ENCODE peak calls at places on chromosome 5, in six cellular contexts. R is DND-41, K is tibial nerve, L is heart right ventricle, S is tibial artery, W is K562. D is an unnamed sample.

GRCh38 chr5:9456435-9457042 is 89.3 kb downstream of the SEMA5A start:
- DNase-seq in R (no peak), K (peak; percentile 33), L (no peak), S (no peak), W (no peak), D (no peak)

GRCh38 chr5:3032513-3032912 is 281.0 kb upstream of the IRX2 start:
- DNase-seq in R (no peak), K (no peak), L (no peak), S (no peak), W (no peak), D (no peak)

GRCh38 chr5:149731617-149732400 is 1.7 kb downstream of the PPARGC1B start:
- DNase-seq in R (peak; percentile 88), K (peak; percentile 72), L (peak; percentile 86), S (peak; percentile 90), W (peak; percentile 77), D (peak; percentile 89)

GRCh38 chr5:1858436-1858835 is 24.3 kb downstream of the IRX4 start:
- DNase-seq in R (no peak), K (no peak), L (no peak), S (no peak), W (no peak), D (no peak)

GRCh38 chr5:14574891-14575496 is 6.6 kb upstream of the OTULINL start:
- DNase-seq in R (no peak), K (peak; percentile 62), L (peak; percentile 23), S (peak; percentile 67), W (no peak), D (no peak)

GRCh38 chr5:164959761-164960160 is 1454.3 kb downstream of the MAT2B start:
- DNase-seq in R (no peak), K (no peak), L (no peak), S (no peak), W (no peak), D (no peak)

GRCh38 chr5:1642221-1642620 is 118.5 kb upstream of the LPCAT1 start:
- DNase-seq in R (no peak), K (no peak), L (no peak), S (no peak), W (no peak), D (no peak)

GRCh38 chr5:111777382-111777781 is 20.4 kb upstream of the NREP start:
- DNase-seq in R (no peak), K (no peak), L (no peak), S (no peak), W (no peak), D (no peak)

GRCh38 chr5:36200513-36200912 is 41.2 kb downstream of the NADK2 start:
- DNase-seq in R (no peak), K (no peak), L (no peak), S (no peak), W (no peak), D (no peak)

DNA sequence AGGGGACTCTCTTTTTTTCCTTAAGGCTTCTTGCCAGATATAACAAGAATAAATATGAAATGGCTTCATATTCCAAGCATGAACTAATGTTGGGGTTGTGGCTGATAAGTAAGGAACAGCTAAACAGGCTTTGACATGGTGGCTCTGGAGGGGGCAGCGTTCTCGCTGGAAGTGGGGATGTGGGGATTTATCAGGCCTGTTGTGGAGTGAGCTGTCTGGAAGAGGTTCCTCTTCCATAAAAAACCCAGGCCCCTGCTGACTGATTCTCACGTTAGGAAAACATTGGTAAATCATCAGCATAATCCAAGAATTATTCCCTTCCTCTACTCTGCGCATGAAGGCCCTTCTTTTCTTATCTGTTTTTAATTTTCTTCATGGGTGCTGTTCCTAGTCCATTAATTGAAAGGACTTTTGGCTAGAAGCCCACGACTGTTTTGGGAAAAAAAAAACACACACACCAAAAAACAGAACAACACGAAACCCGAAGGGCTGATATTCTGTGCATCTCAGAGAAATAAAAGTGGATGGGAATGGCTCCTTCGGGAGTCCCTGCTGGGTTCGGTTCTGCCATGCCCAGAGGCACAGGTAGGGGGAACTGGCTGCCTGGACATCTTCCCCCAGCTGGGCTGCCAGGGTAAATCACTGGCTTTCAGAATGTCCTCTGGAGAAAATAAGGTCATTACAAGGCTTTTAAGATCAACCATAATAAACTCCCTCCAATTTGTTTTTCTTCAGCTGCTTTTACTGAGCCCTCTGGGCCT is 297.0 kb downstream of the SLIT3 start:
- DNase-seq in R (no peak), K (no peak), L (no peak), S (no peak), W (no peak), D (no peak)
- H3K27me3 ChIP-seq in R (peaks cover 12% of the 10 kb centered on the region), K (no peaks in the 10 kb centered on the region), L (no peaks in the 10 kb centered on the region), S (no peaks in the 10 kb centered on the region), W (no peaks in the 10 kb centered on the region), D (no peaks in the 10 kb centered on the region)

DNA sequence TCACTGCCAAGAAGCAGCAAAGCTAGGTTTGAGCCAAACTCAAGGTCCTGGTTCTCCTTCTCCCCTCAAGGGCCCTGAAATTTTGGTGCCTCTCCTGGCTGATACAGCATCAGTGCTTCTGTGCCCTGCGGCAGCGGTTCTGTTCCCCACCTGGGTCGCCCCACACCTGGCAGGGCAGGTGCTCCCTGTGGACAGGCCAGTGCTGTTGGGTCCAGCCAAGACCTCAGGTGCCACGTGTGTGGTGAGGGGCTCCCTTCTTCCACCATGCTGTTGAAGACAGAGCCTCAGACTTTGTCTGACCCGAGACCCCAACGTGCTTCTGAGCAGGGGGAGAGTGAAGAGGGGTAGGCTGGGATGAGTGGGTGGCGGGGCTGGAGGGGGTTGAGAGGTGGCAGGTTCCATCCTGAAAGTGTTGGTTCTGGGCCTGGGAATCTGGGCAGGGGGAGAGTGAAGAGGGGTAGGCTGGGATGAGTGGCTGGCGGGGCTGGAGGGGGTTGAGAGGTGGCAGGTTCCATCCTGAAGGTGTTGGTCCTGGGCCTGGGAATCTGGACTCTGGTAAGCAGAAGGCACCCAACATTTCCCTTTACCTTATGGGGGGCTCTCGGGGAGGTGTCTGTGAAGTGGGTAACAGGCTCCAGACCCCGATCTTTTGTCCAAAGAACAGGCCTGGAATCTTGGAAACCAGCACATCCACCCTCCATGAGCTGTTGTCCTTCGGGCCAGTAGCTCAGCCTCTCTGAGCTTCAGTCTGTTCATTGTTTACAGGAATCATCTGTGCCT is 2.3 kb downstream of the PLEKHG4B start:
- DNase-seq in R (no peak), K (no peak), L (no peak), S (no peak), W (no peak), D (no peak)
- H3K27me3 ChIP-seq in R (peaks cover 3% of the 10 kb centered on the region), K (no peaks in the 10 kb centered on the region), L (peaks cover 84% of the 10 kb centered on the region), S (peaks cover 57% of the 10 kb centered on the region), W (peaks cover 26% of the 10 kb centered on the region), D (no peaks in the 10 kb centered on the region)

GRCh38 chr5:127332250-127332649 is 41.7 kb downstream of the MEGF10 start:
- DNase-seq in R (no peak), K (no peak), L (no peak), S (no peak), W (no peak), D (no peak)
- H3K27me3 ChIP-seq in R (peaks cover 24% of the 10 kb centered on the region), K (no peaks in the 10 kb centered on the region), L (peaks cover 6% of the 10 kb centered on the region), S (no peaks in the 10 kb centered on the region), W (no peaks in the 10 kb centered on the region), D (no peaks in the 10 kb centered on the region)

GRCh38 chr5:176624916-176625315 is 5.4 kb downstream of the SNCB start:
- DNase-seq in R (no peak), K (no peak), L (no peak), S (no peak), W (no peak), D (no peak)
- H3K27me3 ChIP-seq in R (no peaks in the 10 kb centered on the region), K (no peaks in the 10 kb centered on the region), L (peaks cover 91% of the 10 kb centered on the region), S (peaks cover 91% of the 10 kb centered on the region), W (peaks cover 27% of the 10 kb centered on the region), D (peaks cover 36% of the 10 kb centered on the region)

DNA sequence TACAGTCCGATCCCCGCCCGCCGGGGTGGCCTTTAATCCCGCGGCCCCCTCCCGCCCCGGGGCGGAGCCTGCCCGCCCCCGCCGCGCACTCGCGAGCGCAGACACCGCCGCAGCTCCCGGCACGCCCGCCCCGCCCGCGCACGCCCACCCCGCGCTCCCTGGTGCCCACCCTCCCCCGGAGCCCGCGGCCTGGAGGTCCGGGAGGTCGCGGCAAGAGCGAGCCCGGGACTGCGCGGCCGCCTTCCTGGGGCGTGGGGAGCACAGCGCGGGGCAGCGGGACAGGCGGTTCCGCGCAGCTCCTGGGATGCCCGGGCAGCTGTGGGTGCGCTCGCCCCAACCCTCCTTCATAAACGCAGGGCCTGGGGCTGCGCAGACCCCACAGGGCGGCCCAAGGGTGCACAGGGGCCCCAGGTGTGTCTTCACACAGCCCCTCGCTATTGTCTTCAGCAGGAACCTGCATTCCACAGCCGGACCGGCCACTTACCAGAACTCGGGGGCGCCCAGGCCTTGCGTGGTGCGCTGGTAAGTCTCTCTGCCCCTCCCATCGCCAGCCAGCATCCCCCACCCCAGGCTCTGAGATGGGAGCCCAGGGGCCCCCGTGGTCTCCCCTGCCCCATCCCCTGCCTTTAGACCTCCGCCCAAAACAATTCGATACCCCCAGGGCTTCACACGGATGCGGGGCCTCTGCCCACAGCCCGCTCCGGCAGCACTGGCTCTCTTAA is at the start of gene SLC9A3:
- DNase-seq in R (no peak), K (no peak), L (peak; percentile 1), S (no peak), W (no peak), D (no peak)
- H3K27me3 ChIP-seq in R (no peaks in the 10 kb centered on the region), K (no peaks in the 10 kb centered on the region), L (peaks cover 100% of the 10 kb centered on the region), S (peaks cover 98% of the 10 kb centered on the region), W (peaks cover 37% of the 10 kb centered on the region), D (peaks cover 40% of the 10 kb centered on the region)

DNA sequence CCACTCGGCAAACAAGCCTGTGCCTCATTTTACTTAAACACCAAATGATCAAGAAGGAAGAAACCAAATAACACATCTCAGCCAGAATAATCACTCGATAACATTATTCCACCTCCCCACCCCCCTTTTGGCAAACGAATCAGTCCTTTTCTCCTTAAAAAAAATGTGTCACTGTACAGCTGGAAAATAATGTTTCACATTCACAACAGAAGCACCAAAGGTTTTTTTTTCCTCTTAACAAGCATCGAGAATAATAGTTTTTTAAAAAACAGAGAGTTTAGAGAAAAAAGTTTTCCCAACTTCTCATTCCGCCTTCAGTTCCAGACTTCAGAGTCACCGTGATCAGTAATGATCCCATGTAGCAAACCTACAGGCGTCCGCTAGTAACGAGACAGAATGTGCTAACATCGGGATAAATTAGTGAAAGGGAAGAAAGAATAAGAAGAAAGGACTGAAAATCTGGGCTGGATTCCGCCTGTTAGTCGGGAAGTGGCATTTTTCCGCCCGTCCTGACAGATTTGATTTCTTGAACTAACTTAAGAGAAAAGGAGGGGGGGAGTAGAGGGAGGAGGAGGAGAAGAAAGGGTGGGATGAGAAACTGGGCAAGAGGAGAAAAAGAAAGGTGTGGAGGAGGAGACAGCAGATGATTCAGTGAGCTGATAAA is at the start of gene ZNF608:
- DNase-seq in R (no peak), K (peak; percentile 56), L (no peak), S (peak; percentile 24), W (no peak), D (peak; percentile 39)
- H3K27me3 ChIP-seq in R (no peaks in the 10 kb centered on the region), K (no peaks in the 10 kb centered on the region), L (peaks cover 36% of the 10 kb centered on the region), S (no peaks in the 10 kb centered on the region), W (peaks cover 37% of the 10 kb centered on the region), D (no peaks in the 10 kb centered on the region)